ENCODE peak calls at places on chromosomes 13 and 19, in six cellular contexts. J, C, K, E, A and Y are unnamed samples.

GRCh38 chr19:11422163-11423068 is 3.3 kb upstream of the RGL3 start:
- DNase-seq in J (peak), C (no peak), K (peak), E (no peak), A (no peak), Y (no peak)

GRCh38 chr13:33388254-33388998 is 102.9 kb upstream of the STARD13 start:
- DNase-seq in J (no peak), C (no peak), K (no peak), E (no peak), A (no peak), Y (no peak)

GRCh38 chr13:32428581-32429072 is 697 bp upstream of the N4BP2L1 start:
- DNase-seq in J (no peak), C (no peak), K (no peak), E (no peak), A (no peak), Y (no peak)

GRCh38 chr13:101752432-101752831 is 300.0 kb downstream of the ITGBL1 start:
- DNase-seq in J (no peak), C (no peak), K (no peak), E (no peak), A (no peak), Y (no peak)

GRCh38 chr13:84962141-84962750 is 837.0 kb downstream of the SLITRK6 start:
- DNase-seq in J (no peak), C (no peak), K (no peak), E (no peak), A (no peak), Y (no peak)

GRCh38 chr13:33009019-33009418 is 7.2 kb upstream of the KL start:
- DNase-seq in J (no peak), C (no peak), K (no peak), E (no peak), A (no peak), Y (no peak)

GRCh38 chr13:23392313-23392712 is 41.2 kb downstream of the SACS start:
- DNase-seq in J (no peak), C (no peak), K (no peak), E (no peak), A (no peak), Y (no peak)

GRCh38 chr13:75907044-75907443 is 270.9 kb downstream of the LMO7 start:
- DNase-seq in J (no peak), C (no peak), K (no peak), E (no peak), A (no peak), Y (no peak)

GRCh38 chr13:101211261-101211660 is 205.0 kb downstream of the NALCN start:
- DNase-seq in J (no peak), C (peak), K (no peak), E (no peak), A (peak), Y (no peak)

GRCh38 chr13:77516342-77516789 is 19.1 kb upstream of the SCEL start:
- DNase-seq in J (no peak), C (no peak), K (no peak), E (no peak), A (no peak), Y (no peak)

GRCh38 chr13:30985637-30986205 is 53.3 kb downstream of the TEX26 start:
- DNase-seq in J (no peak), C (peak), K (no peak), E (no peak), A (no peak), Y (no peak)

GRCh38 chr19:6044056-6044805 is 66.1 kb downstream of the RFX2 start:
- DNase-seq in J (no peak), C (no peak), K (no peak), E (no peak), A (no peak), Y (no peak)

GRCh38 chr13:49303533-49304252 is 56.0 kb downstream of the CDADC1 start:
- DNase-seq in J (no peak), C (no peak), K (no peak), E (no peak), A (peak), Y (no peak)

GRCh38 chr13:46181799-46182490 is at the start of gene LCP1:
- DNase-seq in J (peak), C (no peak), K (peak), E (no peak), A (no peak), Y (peak)

GRCh38 chr19:18224525-18225354 is 1.5 kb downstream of the PDE4C start:
- DNase-seq in J (peak), C (peak), K (peak), E (peak), A (peak), Y (peak)

GRCh38 chr19:39078436-39079200 is 5.5 kb upstream of the ACP7 start:
- DNase-seq in J (no peak), C (peak), K (no peak), E (no peak), A (peak), Y (no peak)

GRCh38 chr19:50377051-50377441 is 789 bp downstream of the NR1H2 start:
- DNase-seq in J (no peak), C (no peak), K (peak), E (no peak), A (no peak), Y (peak)

GRCh38 chr19:8308891-8309291 is 733 bp upstream of the CD320 start:
- DNase-seq in J (no peak), C (no peak), K (no peak), E (no peak), A (no peak), Y (no peak)

GRCh38 chr19:39097299-39097698 is 13.1 kb downstream of the ACP7 start:
- DNase-seq in J (no peak), C (no peak), K (no peak), E (no peak), A (no peak), Y (no peak)

GRCh38 chr19:5624154-5624663 is 1.3 kb downstream of the SAFB start:
- DNase-seq in J (no peak), C (no peak), K (no peak), E (no peak), A (peak), Y (peak)

GRCh38 chr19:45205810-45206209 is 27.2 kb downstream of the BLOC1S3 start:
- DNase-seq in J (no peak), C (no peak), K (no peak), E (no peak), A (no peak), Y (no peak)

GRCh38 chr13:90445179-90445578 is 902.3 kb upstream of the MIR17HG start:
- DNase-seq in J (no peak), C (peak), K (no peak), E (no peak), A (no peak), Y (no peak)

GRCh38 chr13:75603038-75603437 is 33.1 kb upstream of the LMO7 start:
- DNase-seq in J (no peak), C (no peak), K (no peak), E (no peak), A (no peak), Y (no peak)

GRCh38 chr13:78909276-78909675 is 250.3 kb upstream of the OBI1 start:
- DNase-seq in J (no peak), C (no peak), K (no peak), E (no peak), A (no peak), Y (no peak)

GRCh38 chr13:32587014-32587773 is 942 bp downstream of the PDS5B start:
- DNase-seq in J (peak), C (peak), K (peak), E (peak), A (peak), Y (peak)

GRCh38 chr19:37855098-37855497 is 51.3 kb downstream of the WDR87 start:
- DNase-seq in J (no peak), C (no peak), K (no peak), E (no peak), A (peak), Y (no peak)

GRCh38 chr19:4058696-4059492 is 7.8 kb downstream of the ZBTB7A start:
- DNase-seq in J (no peak), C (no peak), K (no peak), E (no peak), A (no peak), Y (no peak)

GRCh38 chr19:296476-297225 is 5.4 kb upstream of the PLPP2 start:
- DNase-seq in J (no peak), C (no peak), K (no peak), E (no peak), A (no peak), Y (no peak)

GRCh38 chr19:27748551-27749152 is 1464.3 kb downstream of the UQCRFS1 start:
- DNase-seq in J (no peak), C (no peak), K (no peak), E (no peak), A (no peak), Y (no peak)